ENCODE peak calls at places on chromosomes 6 and 20, in ten cellular contexts. M is left ventricle myocardium inferior; D is fibroblast of lung; R is CD4-positive, alpha-beta memory T cell; Z is mammary epithelial cell; A is CD8-positive, alpha-beta memory T cell; L is uterus; J is cardiac muscle cell; B is AG04450; S is effector memory CD4-positive, alpha-beta T cell. X is an unnamed sample.

GRCh38 chr20:39875493-39876110 is 813.4 kb downstream of the MAFB start:
- DNase-seq in M (no peak), D (no peak), R (no peak), Z (no peak), A (no peak), L (no peak), J (no peak), B (no peak), S (no peak), X (no peak)

GRCh38 chr20:46324960-46325703 is 16.8 kb upstream of the CDH22 start:
- DNase-seq in M (no peak), D (peak), R (no peak), Z (no peak), A (no peak), L (no peak), J (peak), B (no peak), S (no peak), X (no peak)

GRCh38 chr20:17498181-17498580 is 33.0 kb downstream of the BFSP1 start:
- DNase-seq in M (no peak), D (no peak), R (no peak), Z (peak), A (no peak), L (no peak), J (no peak), B (no peak), S (no peak), X (no peak)

GRCh38 chr6:111794300-111794699 is 79.0 kb downstream of the FYN start:
- DNase-seq in M (no peak), D (no peak), R (no peak), Z (no peak), A (no peak), L (no peak), J (no peak), B (no peak), S (no peak), X (no peak)

GRCh38 chr20:10179574-10180298 is 38.9 kb upstream of the SNAP25 start:
- DNase-seq in M (no peak), D (peak), R (no peak), Z (no peak), A (no peak), L (no peak), J (peak), B (no peak), S (no peak), X (no peak)

GRCh38 chr20:54103762-54104600 is 33.6 kb upstream of the BCAS1 start:
- DNase-seq in M (no peak), D (no peak), R (no peak), Z (no peak), A (no peak), L (no peak), J (no peak), B (no peak), S (no peak), X (no peak)

GRCh38 chr6:23174781-23175361 is 605.5 kb downstream of the HDGFL1 start:
- DNase-seq in M (no peak), D (peak), R (no peak), Z (peak), A (no peak), L (no peak), J (peak), B (peak), S (no peak), X (no peak)

GRCh38 chr6:139996253-139996834 is 621.9 kb upstream of the CITED2 start:
- DNase-seq in M (no peak), D (peak), R (peak), Z (peak), A (no peak), L (no peak), J (no peak), B (no peak), S (no peak), X (no peak)

GRCh38 chr6:12298995-12299394 is 8.8 kb downstream of the EDN1 start:
- DNase-seq in M (no peak), D (no peak), R (no peak), Z (no peak), A (no peak), L (no peak), J (no peak), B (no peak), S (no peak), X (no peak)

GRCh38 chr6:142927904-142928303 is 17.1 kb downstream of the HIVEP2 start:
- DNase-seq in M (no peak), D (peak), R (peak), Z (no peak), A (no peak), L (no peak), J (peak), B (no peak), S (no peak), X (no peak)

DNA sequence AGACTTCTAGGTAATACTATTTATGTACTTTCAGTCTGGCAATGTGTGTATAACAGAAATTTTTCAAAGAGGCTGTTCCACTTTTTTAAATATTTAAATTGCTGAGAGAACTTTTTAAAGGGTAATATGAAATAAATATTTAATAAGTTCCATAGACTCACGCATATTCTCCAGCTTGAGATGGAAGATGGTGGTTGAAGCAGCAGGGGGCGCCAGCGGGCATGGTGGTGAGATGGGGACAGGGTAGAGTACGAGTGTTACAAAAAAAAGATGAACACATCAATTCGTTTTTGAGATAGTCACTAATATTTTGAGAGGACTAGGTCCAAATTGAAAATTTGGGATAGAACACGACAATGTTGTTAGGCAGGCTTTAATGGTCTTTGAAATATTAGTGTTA is 68.4 kb downstream of the RSPO3 start:
- DNase-seq in M (peak), D (no peak), R (peak), Z (peak), A (peak), L (no peak), J (no peak), B (no peak), S (peak), X (peak)
- H3K27ac ChIP-seq in M (no peak), D (no peak), R (no peak), Z (no peak), A (no peak), L (no peak), J (no peak), B (no peak), S (no peak), X (no peak)

GRCh38 chr6:128364766-128365519 is 155.5 kb downstream of the PTPRK start:
- DNase-seq in M (no peak), D (no peak), R (no peak), Z (no peak), A (no peak), L (no peak), J (no peak), B (no peak), S (no peak), X (no peak)
- H3K27ac ChIP-seq in M (no peak), D (no peak), R (no peak), Z (no peak), A (no peak), L (no peak), J (no peak), B (no peak), S (no peak), X (no peak)

DNA sequence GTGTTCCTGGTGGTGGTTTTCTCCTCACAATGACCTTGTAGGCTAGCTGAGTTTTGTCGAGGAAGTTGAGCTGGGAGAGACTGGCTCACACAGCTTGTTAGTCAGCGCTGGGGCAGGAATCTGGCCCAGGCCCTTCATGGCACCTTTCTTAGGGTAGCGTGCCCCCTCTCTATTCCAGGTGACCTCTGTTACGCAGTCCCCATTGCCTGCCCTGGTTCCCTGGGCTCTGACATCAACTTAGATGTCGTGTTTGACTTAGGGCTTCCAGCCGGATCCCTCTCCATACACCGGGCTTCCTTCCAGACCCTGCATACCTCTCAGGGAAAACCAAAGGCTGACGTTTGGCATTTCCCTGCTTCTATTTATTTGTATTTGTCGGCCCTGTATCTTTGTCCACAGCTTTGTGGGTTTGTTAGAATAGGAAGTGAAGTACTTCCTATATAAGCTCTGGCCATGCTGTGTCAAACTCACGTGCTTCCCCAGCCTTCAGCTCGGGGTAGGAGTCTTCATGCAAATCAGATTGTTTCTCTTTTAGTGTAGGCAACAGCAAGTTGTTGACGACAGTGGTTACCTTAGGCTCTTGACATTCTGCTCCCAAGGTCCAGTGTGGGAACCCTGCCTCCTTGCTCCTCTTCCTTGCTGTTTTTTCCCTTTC is 12.8 kb downstream of the IGF2R start:
- DNase-seq in M (no peak), D (peak), R (peak), Z (no peak), A (peak), L (no peak), J (peak), B (peak), S (no peak), X (no peak)
- H3K27ac ChIP-seq in M (peak), D (peak), R (peak), Z (no peak), A (peak), L (peak), J (no peak), B (peak), S (peak), X (no peak)

DNA sequence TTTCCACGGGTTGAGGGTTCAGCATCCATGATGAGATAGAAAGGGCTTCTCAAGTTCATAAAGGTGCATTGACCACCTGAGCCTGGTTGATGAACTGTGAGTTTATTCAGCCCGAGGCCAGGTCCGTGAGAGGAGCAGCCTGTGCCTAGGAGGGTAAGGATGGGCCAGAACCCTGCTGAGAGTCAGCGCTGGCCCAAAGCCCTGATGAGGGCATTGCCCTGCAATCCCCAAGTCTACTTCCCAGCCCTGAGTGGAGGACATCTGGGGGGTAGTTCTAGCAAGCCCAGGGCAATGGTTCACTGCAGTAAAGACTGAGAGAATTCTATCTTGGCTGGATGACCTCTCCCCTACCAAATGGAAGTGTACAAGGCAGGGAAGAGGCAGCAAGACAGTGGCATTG is 123.3 kb upstream of the NXT1 start:
- DNase-seq in M (no peak), D (no peak), R (no peak), Z (no peak), A (no peak), L (no peak), J (no peak), B (no peak), S (no peak), X (no peak)
- H3K27ac ChIP-seq in M (no peak), D (no peak), R (no peak), Z (no peak), A (no peak), L (no peak), J (no peak), B (no peak), S (no peak), X (no peak)

GRCh38 chr6:144585217-144585814 is 300.2 kb downstream of the UTRN start:
- DNase-seq in M (no peak), D (peak), R (no peak), Z (peak), A (no peak), L (no peak), J (peak), B (no peak), S (no peak), X (no peak)

GRCh38 chr6:144582939-144583613 is 297.9 kb downstream of the UTRN start:
- DNase-seq in M (peak), D (no peak), R (peak), Z (no peak), A (peak), L (peak), J (peak), B (no peak), S (no peak), X (peak)

GRCh38 chr6:144580771-144581170 is 295.6 kb downstream of the UTRN start:
- DNase-seq in M (no peak), D (no peak), R (no peak), Z (no peak), A (no peak), L (no peak), J (no peak), B (no peak), S (no peak), X (no peak)

GRCh38 chr6:144581807-144582537 is 296.8 kb downstream of the UTRN start:
- DNase-seq in M (no peak), D (peak), R (peak), Z (no peak), A (no peak), L (no peak), J (peak), B (no peak), S (no peak), X (no peak)

GRCh38 chr6:144583614-144583954 is 298.4 kb downstream of the UTRN start:
- DNase-seq in M (no peak), D (no peak), R (no peak), Z (no peak), A (no peak), L (no peak), J (no peak), B (no peak), S (no peak), X (no peak)
- H3K27ac ChIP-seq in M (no peak), D (no peak), R (no peak), Z (no peak), A (no peak), L (no peak), J (no peak), B (no peak), S (peak), X (no peak)

DNA sequence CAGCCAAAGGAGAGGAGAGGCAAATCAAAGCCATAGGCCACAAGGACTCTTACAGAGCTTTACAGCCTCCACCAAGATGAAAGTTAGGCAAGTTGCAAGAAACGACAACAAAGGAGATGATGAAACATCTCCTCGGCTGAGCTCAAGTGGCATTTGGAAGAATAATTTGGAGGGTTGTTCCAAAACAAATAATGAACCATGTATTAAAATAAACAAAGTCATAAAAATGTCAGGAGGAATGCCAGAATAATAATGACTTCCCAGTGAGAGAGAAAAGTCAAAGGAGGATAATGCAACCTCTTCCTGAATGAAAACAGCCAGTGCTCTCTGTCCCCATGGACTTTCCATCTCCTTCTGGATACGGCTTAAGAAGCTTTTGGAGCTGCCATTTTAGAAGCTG is 371.4 kb upstream of the ID4 start:
- DNase-seq in M (no peak), D (peak), R (no peak), Z (no peak), A (no peak), L (no peak), J (peak), B (no peak), S (no peak), X (no peak)
- H3K27ac ChIP-seq in M (no peak), D (no peak), R (no peak), Z (no peak), A (no peak), L (peak), J (no peak), B (no peak), S (no peak), X (no peak)

GRCh38 chr20:61531553-61532345 is 279.7 kb downstream of the CDH4 start:
- DNase-seq in M (no peak), D (peak), R (no peak), Z (no peak), A (no peak), L (no peak), J (peak), B (no peak), S (no peak), X (no peak)

GRCh38 chr20:61535091-61535490 is 283.0 kb downstream of the CDH4 start:
- DNase-seq in M (no peak), D (no peak), R (no peak), Z (no peak), A (no peak), L (no peak), J (no peak), B (no peak), S (no peak), X (no peak)

GRCh38 chr20:61534346-61534745 is 282.3 kb downstream of the CDH4 start:
- DNase-seq in M (no peak), D (no peak), R (no peak), Z (no peak), A (no peak), L (no peak), J (no peak), B (no peak), S (no peak), X (no peak)

GRCh38 chr20:61532736-61533135 is 280.7 kb downstream of the CDH4 start:
- DNase-seq in M (no peak), D (no peak), R (no peak), Z (no peak), A (no peak), L (no peak), J (no peak), B (no peak), S (no peak), X (no peak)

GRCh38 chr20:61533231-61533631 is 281.2 kb downstream of the CDH4 start:
- DNase-seq in M (no peak), D (no peak), R (no peak), Z (no peak), A (no peak), L (no peak), J (no peak), B (no peak), S (no peak), X (no peak)
- H3K27ac ChIP-seq in M (no peak), D (no peak), R (no peak), Z (no peak), A (no peak), L (no peak), J (no peak), B (no peak), S (no peak), X (no peak)